ENCODE peak calls at places on chromosome 2, in ten cellular contexts. Q is brain microvascular endothelial cell, F is tibial nerve, W is DND-41, H is RWPE1, D is epithelial cell of esophagus, N is left ventricle myocardium inferior, I is thoracic aorta, R is body of pancreas, C is fibroblast of lung. V is an unnamed sample.

GRCh38 chr2:180519276-180519675 is 461.1 kb upstream of the UBE2E3 start:
- DNase-seq in Q (no peak), I (no peak), H (peak), N (no peak), C (peak), W (no peak), D (peak), F (no peak), R (no peak), V (no peak)

GRCh38 chr2:232385660-232386489 is 7.3 kb downstream of the ALPP start:
- DNase-seq in W (no peak), R (no peak), C (peak), F (no peak), I (no peak), N (no peak), D (no peak), Q (peak), H (no peak), V (no peak)

GRCh38 chr2:124898827-124899226 is 873.7 kb downstream of the CNTNAP5 start:
- DNase-seq in N (no peak), C (no peak), D (no peak), H (no peak), R (no peak), I (no peak), F (no peak), W (no peak), Q (no peak), V (no peak)

GRCh38 chr2:150066490-150066889 is 421.0 kb downstream of the RND3 start:
- DNase-seq in F (no peak), R (no peak), W (no peak), D (no peak), I (no peak), C (no peak), Q (no peak), H (no peak), N (no peak), V (no peak)

GRCh38 chr2:159879061-159879604 is 81.1 kb upstream of the CD302 start:
- DNase-seq in I (no peak), Q (peak), D (peak), N (no peak), F (no peak), H (no peak), C (peak), R (no peak), W (no peak), V (no peak)

GRCh38 chr2:172551266-172551665 is 4.6 kb upstream of the PDK1 start:
- DNase-seq in N (no peak), H (no peak), C (no peak), W (no peak), D (no peak), F (no peak), R (no peak), I (no peak), Q (no peak), V (no peak)

GRCh38 chr2:178513876-178514275 is 33.6 kb downstream of the PLEKHA3 start:
- DNase-seq in H (no peak), C (peak), W (no peak), Q (no peak), F (no peak), N (no peak), D (no peak), I (no peak), R (no peak), V (no peak)

GRCh38 chr2:169976335-169976851 is 149.1 kb downstream of the UBR3 start:
- DNase-seq in I (no peak), N (no peak), D (no peak), Q (no peak), C (no peak), W (no peak), H (no peak), F (no peak), R (no peak), V (no peak)

GRCh38 chr2:182917924-182918323 is 51.5 kb upstream of the FRZB start:
- DNase-seq in Q (no peak), F (no peak), N (no peak), C (no peak), W (no peak), R (no peak), D (no peak), H (no peak), I (no peak), V (no peak)

GRCh38 chr2:25561136-25561850 is 112.1 kb downstream of the DTNB start:
- DNase-seq in H (no peak), C (no peak), I (no peak), N (no peak), R (no peak), D (no peak), W (no peak), F (no peak), Q (no peak), V (no peak)

GRCh38 chr2:25566094-25566493 is 107.3 kb downstream of the DTNB start:
- DNase-seq in C (no peak), I (no peak), W (no peak), F (no peak), H (no peak), D (no peak), N (no peak), Q (no peak), R (no peak), V (no peak)

GRCh38 chr2:25567406-25567805 is 106.0 kb downstream of the DTNB start:
- DNase-seq in R (no peak), Q (peak), C (peak), W (peak), F (peak), N (no peak), I (no peak), D (peak), H (peak), V (no peak)

GRCh38 chr2:25570161-25570840 is 103.1 kb downstream of the DTNB start:
- DNase-seq in Q (no peak), H (no peak), N (no peak), I (no peak), F (peak), C (peak), D (no peak), W (no peak), R (no peak), V (no peak)

GRCh38 chr2:25566694-25567093 is 106.7 kb downstream of the DTNB start:
- DNase-seq in D (no peak), C (peak), Q (peak), N (no peak), W (no peak), F (peak), H (no peak), I (no peak), R (no peak), V (no peak)
- TF ChIP-seq CTCF in D (no peak), C (no peak), Q (no peak), N (no peak), W (no peak), F (no peak), H (no peak), I (no peak), R (no peak), V (no peak)

DNA sequence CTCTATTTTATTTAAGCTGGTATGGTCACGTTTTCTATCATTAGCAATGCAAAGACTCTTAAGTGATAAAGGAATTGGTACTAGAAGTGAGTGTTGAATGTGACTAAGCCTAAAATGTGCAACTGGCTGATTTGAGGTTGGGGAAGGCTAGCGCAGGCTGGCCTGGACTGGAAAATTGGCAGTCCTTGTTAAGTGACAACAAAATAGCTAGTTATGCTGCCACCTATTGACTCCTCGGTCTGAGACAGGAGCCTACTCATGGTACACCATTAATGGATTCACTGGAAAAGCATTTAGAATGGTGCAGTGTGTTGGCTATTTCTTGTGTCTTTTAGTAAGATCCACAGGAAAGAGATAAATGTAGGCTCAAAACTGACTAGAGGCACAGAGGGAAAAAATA is 5.7 kb upstream of the WIPF1 start:
- DNase-seq in R (peak), N (no peak), D (peak), I (no peak), F (peak), Q (peak), C (peak), W (peak), H (no peak), V (peak)
- TF ChIP-seq CTCF in R (peak), N (peak), D (peak), I (peak), F (peak), Q (peak), C (peak), W (peak), H (peak), V (no peak)

DNA sequence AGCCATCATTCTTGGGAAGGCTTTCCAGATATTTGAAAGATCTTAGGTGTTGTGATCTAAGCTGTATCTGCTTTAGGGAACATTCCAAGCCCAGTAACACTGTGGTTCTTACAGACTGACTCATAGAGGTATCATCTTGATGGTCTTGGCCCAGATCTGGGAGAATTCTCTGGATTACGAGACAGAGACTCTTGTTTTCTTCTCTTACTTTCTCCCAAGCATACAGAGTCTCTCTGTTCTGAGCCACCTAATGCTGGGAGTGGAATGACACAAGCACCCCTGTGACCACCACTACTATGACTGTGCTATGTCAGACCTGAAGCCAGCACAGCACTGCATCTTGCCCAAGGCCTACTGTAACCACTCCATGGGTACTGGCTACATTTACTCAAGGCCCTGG is 81.0 kb upstream of the EPAS1 start:
- DNase-seq in F (no peak), N (no peak), C (peak), H (no peak), I (no peak), D (peak), R (no peak), W (no peak), Q (peak), V (no peak)
- TF ChIP-seq CTCF in F (no peak), N (no peak), C (no peak), H (no peak), I (no peak), D (no peak), R (no peak), W (no peak), Q (no peak), V (no peak)

DNA sequence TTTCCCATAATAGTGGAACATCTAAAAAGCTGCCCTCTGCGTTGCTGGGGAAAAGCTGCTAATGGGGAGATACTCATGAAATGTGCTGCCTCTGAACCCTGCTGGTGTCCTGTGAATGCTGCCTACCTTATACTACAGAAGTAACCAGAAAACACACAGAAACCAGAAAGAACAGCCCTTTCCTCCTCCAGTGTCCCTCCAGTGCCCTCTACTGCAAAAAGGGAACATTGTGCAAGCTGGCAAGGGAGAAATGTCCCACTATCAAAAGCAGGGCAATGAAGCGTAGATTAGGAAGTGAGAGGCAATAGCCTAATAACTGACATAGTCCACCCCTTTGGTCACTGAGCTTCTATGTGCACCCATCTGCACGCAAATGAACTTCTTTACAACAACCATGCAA is 162.7 kb upstream of the ETAA1 start:
- DNase-seq in Q (peak), I (no peak), H (peak), N (no peak), C (peak), W (no peak), D (peak), R (peak), F (no peak), V (no peak)
- TF ChIP-seq CTCF in Q (peak), I (no peak), H (peak), N (peak), C (peak), W (no peak), D (peak), R (peak), F (no peak), V (no peak)

GRCh38 chr2:42848270-42848669 is 55.9 kb upstream of the HAAO start:
- DNase-seq in F (no peak), W (no peak), C (no peak), D (no peak), N (no peak), H (no peak), R (no peak), Q (no peak), I (no peak), V (no peak)
- TF ChIP-seq CTCF in F (no peak), W (no peak), C (no peak), D (no peak), N (no peak), H (no peak), R (no peak), Q (no peak), I (no peak), V (no peak)

GRCh38 chr2:215912299-215912842 is 101.0 kb downstream of the MREG start:
- DNase-seq in Q (no peak), R (no peak), D (no peak), F (no peak), W (no peak), N (no peak), I (no peak), H (no peak), C (no peak), V (no peak)
- TF ChIP-seq CTCF in Q (peak), R (no peak), D (no peak), F (no peak), W (no peak), N (no peak), I (peak), H (no peak), C (no peak), V (peak)

GRCh38 chr2:355773-356172 is 67.9 kb upstream of the ALKAL2 start:
- DNase-seq in R (no peak), H (no peak), N (no peak), Q (no peak), I (no peak), W (no peak), F (no peak), C (no peak), D (no peak), V (no peak)

GRCh38 chr2:362924-363323 is 75.0 kb upstream of the ALKAL2 start:
- DNase-seq in C (no peak), N (no peak), Q (no peak), I (no peak), R (peak), W (no peak), F (no peak), D (no peak), H (no peak), V (no peak)

GRCh38 chr2:359047-359446 is 71.2 kb upstream of the ALKAL2 start:
- DNase-seq in H (no peak), C (no peak), D (no peak), W (no peak), F (no peak), R (no peak), I (no peak), Q (no peak), N (no peak), V (no peak)

GRCh38 chr2:360124-360523 is 72.2 kb upstream of the ALKAL2 start:
- DNase-seq in Q (no peak), R (no peak), C (no peak), W (no peak), I (no peak), D (no peak), H (no peak), F (no peak), N (no peak), V (no peak)

GRCh38 chr2:357811-358210 is 69.9 kb upstream of the ALKAL2 start:
- DNase-seq in R (no peak), C (no peak), W (no peak), N (no peak), D (no peak), Q (no peak), F (no peak), H (no peak), I (no peak), V (no peak)
- TF ChIP-seq CTCF in R (no peak), C (no peak), W (no peak), N (no peak), D (no peak), Q (no peak), F (no peak), H (no peak), I (no peak), V (no peak)

GRCh38 chr2:14524803-14525080 is 107.8 kb upstream of the LRATD1 start:
- DNase-seq in Q (no peak), F (no peak), N (no peak), I (no peak), C (peak), H (no peak), D (peak), R (no peak), W (no peak), V (no peak)
- TF ChIP-seq CTCF in Q (no peak), F (no peak), N (no peak), I (no peak), C (no peak), H (no peak), D (no peak), R (no peak), W (no peak), V (no peak)

GRCh38 chr2:215553946-215554345 is 118.1 kb upstream of the FN1 start:
- DNase-seq in N (no peak), C (no peak), H (no peak), Q (no peak), F (no peak), W (no peak), R (no peak), I (no peak), D (peak), V (no peak)
- TF ChIP-seq CTCF in N (no peak), C (no peak), H (no peak), Q (peak), F (no peak), W (peak), R (no peak), I (no peak), D (peak), V (no peak)

DNA sequence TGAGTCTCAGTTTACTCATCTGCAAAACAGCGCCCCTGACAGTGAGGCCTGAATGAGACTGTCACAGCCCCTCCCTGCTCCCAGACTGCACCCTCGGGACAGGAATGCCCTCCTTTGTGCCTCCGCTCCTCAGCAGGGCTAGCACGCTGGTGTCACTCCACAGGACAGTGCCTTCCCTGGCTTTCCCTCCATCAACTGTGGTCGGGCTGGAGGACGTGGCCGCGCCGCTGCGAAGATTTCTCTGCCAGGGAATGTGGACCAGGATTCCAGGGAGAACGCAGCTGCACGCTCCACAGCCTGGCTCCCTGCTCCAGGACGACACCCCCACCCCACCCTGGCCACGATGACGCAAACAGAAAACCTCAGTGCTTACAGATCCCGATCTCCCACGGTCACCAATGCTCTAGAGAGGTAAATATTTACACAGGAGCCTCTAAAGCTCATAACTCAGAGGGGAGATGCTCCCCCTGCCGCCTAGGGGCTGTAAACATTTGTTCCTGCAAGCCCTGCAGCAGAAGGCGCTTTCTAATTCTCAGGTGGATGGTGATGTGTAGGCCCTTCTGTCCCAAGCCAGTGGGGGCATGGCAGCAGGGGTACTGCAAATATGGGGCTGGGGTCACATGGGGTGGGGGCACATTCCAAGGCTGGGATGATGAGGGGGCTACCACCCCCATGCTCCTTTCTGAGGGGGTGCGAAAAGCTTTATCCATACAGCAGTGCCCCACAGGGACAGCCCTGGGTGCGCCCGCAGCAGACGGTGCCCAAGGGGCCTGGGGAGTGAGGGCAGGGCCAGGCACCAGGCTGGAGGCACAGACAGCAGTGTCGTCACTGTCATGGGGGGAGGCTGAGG is 12.4 kb downstream of the HS6ST1 start:
- DNase-seq in D (peak), C (peak), I (no peak), N (peak), W (no peak), F (peak), H (peak), R (no peak), Q (peak), V (peak)
- TF ChIP-seq CTCF in D (peak), C (peak), I (no peak), N (no peak), W (no peak), F (peak), H (peak), R (no peak), Q (peak), V (no peak)